ENCODE peak calls at places on chromosomes 12 and 14, in seven cellular contexts. C, P, Z, M, A, E and G are unnamed samples.

GRCh38 chr12:102696045-102696444 is 215.7 kb upstream of the IGF1 start:
- DNase-seq in C (no peak), P (no peak), Z (no peak), M (no peak), A (no peak), E (no peak), G (no peak)

GRCh38 chr14:72801381-72801812 is 92.5 kb downstream of the DPF3 start:
- DNase-seq in C (no peak), P (peak; percentile 81), Z (no peak), M (no peak), A (no peak), E (peak; percentile 99), G (no peak)

GRCh38 chr14:53807580-53807979 is 149.0 kb downstream of the BMP4 start:
- DNase-seq in C (no peak), P (no peak), Z (no peak), M (peak; percentile 8), A (no peak), E (peak; percentile 41), G (no peak)

GRCh38 chr12:76300297-76300665 is 47.9 kb downstream of the BBS10 start:
- DNase-seq in C (no peak), P (no peak), Z (no peak), M (no peak), A (no peak), E (no peak), G (no peak)

GRCh38 chr14:75413013-75413412 is 14.8 kb upstream of the JDP2 start:
- DNase-seq in C (no peak), P (no peak), Z (no peak), M (no peak), A (no peak), E (no peak), G (no peak)

GRCh38 chr12:67681145-67681778 is 32.7 kb downstream of the DYRK2 start:
- DNase-seq in C (no peak), P (peak; percentile 94), Z (no peak), M (no peak), A (no peak), E (peak; percentile 84), G (no peak)

GRCh38 chr12:47816646-47817271 is 2.9 kb downstream of the HDAC7 start:
- DNase-seq in C (no peak), P (no peak), Z (no peak), M (no peak), A (no peak), E (no peak), G (no peak)

GRCh38 chr12:53300187-53300586 is 692 bp downstream of the MYG1 start:
- DNase-seq in C (no peak), P (peak; percentile 82), Z (no peak), M (no peak), A (no peak), E (no peak), G (no peak)

GRCh38 chr12:121839993-121840761 is 18.5 kb downstream of the HPD start:
- DNase-seq in C (no peak), P (no peak), Z (no peak), M (no peak), A (no peak), E (no peak), G (no peak)

GRCh38 chr12:535396-535795 is 75.7 kb downstream of the B4GALNT3 start:
- DNase-seq in C (no peak), P (no peak), Z (no peak), M (no peak), A (no peak), E (no peak), G (no peak)

GRCh38 chr12:41944241-41944640 is 200.4 kb downstream of the GXYLT1 start:
- DNase-seq in C (no peak), P (peak; percentile 50), Z (no peak), M (no peak), A (no peak), E (no peak), G (no peak)

GRCh38 chr14:68668531-68668930 is 124.3 kb downstream of the ZFP36L1 start:
- DNase-seq in C (no peak), P (no peak), Z (no peak), M (no peak), A (no peak), E (no peak), G (no peak)

GRCh38 chr14:71061458-71061857 is 154.2 kb downstream of the PCNX1 start:
- DNase-seq in C (no peak), P (no peak), Z (no peak), M (no peak), A (no peak), E (no peak), G (no peak)

GRCh38 chr12:6996040-6996441 is 22.2 kb downstream of the LPCAT3 start:
- DNase-seq in C (no peak), P (peak; percentile 78), Z (no peak), M (peak; percentile 63), A (no peak), E (peak; percentile 14), G (no peak)

GRCh38 chr14:46691819-46692218 is 40.2 kb upstream of the RPL10L start:
- DNase-seq in C (no peak), P (no peak), Z (no peak), M (no peak), A (no peak), E (no peak), G (no peak)

GRCh38 chr14:54566152-54566409 is 847 bp upstream of the SAMD4A start:
- DNase-seq in C (no peak), P (no peak), Z (peak; percentile 24), M (no peak), A (no peak), E (no peak), G (no peak)

GRCh38 chr12:67472551-67472950 is 176.0 kb upstream of the DYRK2 start:
- DNase-seq in C (no peak), P (no peak), Z (no peak), M (no peak), A (no peak), E (no peak), G (no peak)

GRCh38 chr14:60632257-60632656 is 17.0 kb downstream of the SIX1 start:
- DNase-seq in C (no peak), P (no peak), Z (no peak), M (no peak), A (no peak), E (no peak), G (no peak)

GRCh38 chr12:130254476-130255276 is 83.0 kb upstream of the PIWIL1 start:
- DNase-seq in C (peak; percentile 63), P (no peak), Z (no peak), M (no peak), A (no peak), E (no peak), G (no peak)

GRCh38 chr14:55624913-55625312 is 44.9 kb downstream of the KTN1 start:
- DNase-seq in C (no peak), P (peak; percentile 52), Z (no peak), M (no peak), A (no peak), E (no peak), G (no peak)
- H3K27ac ChIP-seq in C (no peak overlapping the region), P (no peak overlapping the region), Z (no peak overlapping the region), M (no peak overlapping the region), A (no peak overlapping the region), E (no peak overlapping the region), G (no peak overlapping the region)

DNA sequence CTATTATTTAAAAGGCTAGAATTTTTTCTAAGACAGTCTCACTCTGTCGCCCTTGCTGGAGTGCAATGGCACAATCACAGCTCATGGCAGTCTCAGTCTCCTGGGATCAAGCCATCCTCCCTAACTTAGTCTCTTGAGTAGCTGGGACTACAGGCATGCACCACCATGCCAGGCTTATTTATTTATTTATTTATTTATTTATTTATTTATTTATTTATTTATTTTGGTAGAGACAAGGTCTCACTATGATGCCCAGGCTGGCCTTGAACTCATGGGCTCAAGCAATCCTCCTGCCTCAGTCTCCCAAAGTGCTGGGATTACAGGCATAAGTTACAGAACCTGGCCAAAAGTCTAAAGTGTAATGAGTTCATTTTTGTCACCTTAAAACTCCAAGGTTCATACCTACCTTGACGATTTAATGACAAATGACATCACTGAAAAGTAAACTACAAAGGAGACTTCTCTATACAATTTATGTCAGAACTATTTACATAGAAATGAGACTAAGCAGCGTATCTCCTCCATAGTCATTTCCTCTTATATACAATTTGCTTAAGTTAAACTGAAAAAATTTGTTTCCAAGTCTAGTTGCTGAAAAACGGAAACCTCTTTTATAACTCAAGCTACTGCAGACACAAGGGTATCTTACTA is 78.2 kb downstream of the EPS8 start:
- DNase-seq in C (no peak), P (no peak), Z (no peak), M (no peak), A (no peak), E (no peak), G (no peak)
- H3K27ac ChIP-seq in C (no peak overlapping the region), P (no peak overlapping the region), Z (no peak overlapping the region), M (peak overlapping the region; percentile 84), A (no peak overlapping the region), E (peak overlapping the region; percentile 5), G (no peak overlapping the region)

GRCh38 chr12:80156306-80156705 is 57.0 kb downstream of the OTOGL start:
- DNase-seq in C (no peak), P (no peak), Z (no peak), M (no peak), A (no peak), E (peak; percentile 41), G (no peak)

GRCh38 chr12:80154261-80154660 is 54.9 kb downstream of the OTOGL start:
- DNase-seq in C (no peak), P (peak; percentile 27), Z (no peak), M (no peak), A (no peak), E (peak; percentile 92), G (no peak)

GRCh38 chr12:80151131-80151530 is 51.8 kb downstream of the OTOGL start:
- DNase-seq in C (no peak), P (no peak), Z (no peak), M (no peak), A (no peak), E (no peak), G (no peak)
- H3K27ac ChIP-seq in C (no peak overlapping the region), P (no peak overlapping the region), Z (no peak overlapping the region), M (no peak overlapping the region), A (no peak overlapping the region), E (no peak overlapping the region), G (no peak overlapping the region)

DNA sequence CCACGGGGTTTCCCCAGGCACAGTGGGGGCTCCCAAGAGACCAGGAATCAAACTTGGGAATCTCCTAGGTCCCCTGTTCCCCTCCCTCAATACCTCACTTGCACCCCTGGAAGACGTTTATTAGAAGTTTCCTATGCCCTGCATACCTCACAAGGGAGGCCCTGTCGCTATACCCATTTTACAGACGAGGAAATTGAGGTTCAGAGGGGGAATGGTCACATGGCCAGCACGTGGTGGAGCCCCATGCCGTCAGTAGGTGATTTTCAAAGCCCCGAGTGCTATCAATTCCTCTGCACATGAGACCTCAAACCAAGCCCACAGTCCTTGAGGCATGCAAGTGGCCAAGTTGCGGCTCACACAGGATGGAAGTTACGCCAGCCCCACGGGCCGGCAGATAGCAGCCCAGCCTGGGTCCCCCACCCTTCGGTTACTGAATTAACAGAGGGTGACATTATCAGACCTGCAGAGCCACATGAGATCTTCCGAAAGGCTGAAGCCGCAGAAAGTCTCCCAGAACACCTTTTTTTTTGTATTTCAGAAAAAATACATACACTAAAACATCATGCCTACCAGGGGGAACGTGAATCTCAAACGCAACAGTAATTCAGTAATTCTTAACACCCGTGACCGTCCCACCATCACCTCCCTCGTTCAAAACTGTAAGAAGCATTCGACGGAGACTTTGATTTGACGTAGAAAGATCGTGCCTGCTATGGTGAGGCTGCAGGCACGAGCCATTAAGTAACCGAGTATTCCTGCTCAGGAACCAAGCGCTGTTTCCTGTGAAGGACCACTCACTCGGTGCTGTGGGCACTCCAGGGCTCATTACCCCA is 129.0 kb downstream of the RFLNA start:
- DNase-seq in C (no peak), P (no peak), Z (no peak), M (no peak), A (no peak), E (no peak), G (no peak)
- H3K27ac ChIP-seq in C (peak overlapping the region; percentile 89), P (peak overlapping the region; percentile 96), Z (no peak overlapping the region), M (peak overlapping the region; percentile 64), A (no peak overlapping the region), E (peak overlapping the region; percentile 97), G (peak overlapping the region; percentile 80)